ENCODE peak calls at places on chromosomes 5 and 9, in nine cellular contexts. F is aorta; M is HCT116; N is substantia nigra; Q is endothelial cell of umbilical vein; E is neural progenitor cell; L is testis; S is IMR-90; T is effector memory CD4-positive, alpha-beta T cell. K is an unnamed sample.

GRCh38 chr9:82052081-82052480 is 63.5 kb downstream of the SPATA31D1 start:
- DNase-seq in F (no peak), M (no peak), N (no peak), Q (no peak), E (no peak), L (no peak), S (no peak), T (no peak), K (no peak)

GRCh38 chr5:55593115-55593472 is 58.3 kb upstream of the PLPP1 start:
- DNase-seq in F (no peak), M (no peak), N (no peak), Q (no peak), E (no peak), L (no peak), S (no peak), T (no peak), K (no peak)

GRCh38 chr5:89703799-89704198 is 705.8 kb downstream of the CETN3 start:
- DNase-seq in F (no peak), M (no peak), N (no peak), Q (no peak), E (peak; percentile 88), L (no peak), S (no peak), T (no peak), K (no peak)

GRCh38 chr5:3518576-3518975 is 77.1 kb upstream of the IRX1 start:
- DNase-seq in F (no peak), M (no peak), N (no peak), Q (no peak), E (no peak), L (no peak), S (no peak), T (no peak), K (no peak)

GRCh38 chr5:154706416-154706815 is 48.8 kb upstream of the LARP1 start:
- DNase-seq in F (no peak), M (no peak), N (no peak), Q (no peak), E (no peak), L (no peak), S (no peak), T (no peak), K (no peak)

GRCh38 chr5:68027519-68027918 is 188.0 kb upstream of the PIK3R1 start:
- DNase-seq in F (no peak), M (no peak), N (no peak), Q (peak; percentile 66), E (no peak), L (peak; percentile 49), S (peak; percentile 77), T (no peak), K (no peak)

GRCh38 chr5:108858959-108859358 is 111.3 kb downstream of the FER start:
- DNase-seq in F (no peak), M (no peak), N (no peak), Q (peak; percentile 2), E (no peak), L (no peak), S (peak; percentile 44), T (no peak), K (no peak)

GRCh38 chr5:103120607-103121200 is 603 bp downstream of the PPIP5K2 start:
- DNase-seq in F (no peak), M (no peak), N (no peak), Q (peak; percentile 38), E (peak; percentile 33), L (no peak), S (peak; percentile 6), T (no peak), K (no peak)

GRCh38 chr5:140150201-140150600 is 24.5 kb downstream of the IGIP start:
- DNase-seq in F (no peak), M (no peak), N (no peak), Q (no peak), E (no peak), L (no peak), S (no peak), T (no peak), K (no peak)

GRCh38 chr5:142782976-142783539 is 12.9 kb downstream of the ARHGAP26 start:
- DNase-seq in F (peak; percentile 80), M (no peak), N (no peak), Q (no peak), E (no peak), L (peak; percentile 92), S (no peak), T (no peak), K (no peak)

GRCh38 chr9:131310833-131311554 is 21.5 kb downstream of the PLPP7 start:
- DNase-seq in F (no peak), M (no peak), N (no peak), Q (no peak), E (peak; percentile 18), L (no peak), S (no peak), T (peak; percentile 47), K (peak; percentile 80)

GRCh38 chr9:109759584-109759983 is 20.4 kb upstream of the PALM2AKAP2 start:
- DNase-seq in F (no peak), M (no peak), N (no peak), Q (no peak), E (no peak), L (no peak), S (no peak), T (no peak), K (no peak)

GRCh38 chr9:98916660-98917059 is 27.0 kb upstream of the COL15A1 start:
- DNase-seq in F (no peak), M (no peak), N (no peak), Q (no peak), E (peak; percentile 68), L (peak; percentile 90), S (peak; percentile 24), T (no peak), K (no peak)

GRCh38 chr5:110150199-110150598 is 460.5 kb downstream of the MAN2A1 start:
- DNase-seq in F (no peak), M (no peak), N (no peak), Q (no peak), E (no peak), L (no peak), S (no peak), T (no peak), K (no peak)

GRCh38 chr5:144812770-144813169 is 642.1 kb downstream of the KCTD16 start:
- DNase-seq in F (no peak), M (no peak), N (no peak), Q (no peak), E (no peak), L (no peak), S (peak; percentile 90), T (no peak), K (no peak)

GRCh38 chr5:125575561-125576504 is 829.4 kb upstream of the ZNF608 start:
- DNase-seq in F (no peak), M (no peak), N (peak; percentile 19), Q (peak; percentile 35), E (peak; percentile 64), L (no peak), S (no peak), T (no peak), K (no peak)

GRCh38 chr9:132074736-132075135 is 4.9 kb downstream of the MED27 start:
- DNase-seq in F (no peak), M (no peak), N (no peak), Q (peak; percentile 14), E (no peak), L (no peak), S (peak; percentile 75), T (no peak), K (no peak)

GRCh38 chr5:158064331-158065123 is 205.6 kb upstream of the CLINT1 start:
- DNase-seq in F (no peak), M (no peak), N (no peak), Q (no peak), E (no peak), L (no peak), S (no peak), T (no peak), K (no peak)

GRCh38 chr9:40884072-40884901 is 244.2 kb downstream of the FOXD4L6 start:
- DNase-seq in F (peak; percentile 70), M (no peak), N (no peak), Q (no peak), E (no peak), L (no peak), S (no peak), T (no peak), K (no peak)

GRCh38 chr9:123954921-123955320 is 25.0 kb upstream of the DENND1A start:
- DNase-seq in F (no peak), M (no peak), N (no peak), Q (no peak), E (no peak), L (no peak), S (peak; percentile 41), T (no peak), K (no peak)

GRCh38 chr9:33416996-33417395 is 14.6 kb upstream of the AQP7 start:
- DNase-seq in F (no peak), M (no peak), N (no peak), Q (no peak), E (no peak), L (no peak), S (no peak), T (peak; percentile 30), K (peak; percentile 30)

GRCh38 chr5:88683506-88684135 is 199.4 kb downstream of the MEF2C start:
- DNase-seq in F (peak; percentile 45), M (no peak), N (no peak), Q (no peak), E (peak; percentile 77), L (no peak), S (no peak), T (no peak), K (no peak)

GRCh38 chr5:41296066-41296465 is 82.7 kb upstream of the C6 start:
- DNase-seq in F (no peak), M (no peak), N (no peak), Q (no peak), E (no peak), L (no peak), S (no peak), T (no peak), K (no peak)

GRCh38 chr9:83062653-83063527 is at the start of gene RASEF:
- DNase-seq in F (peak; percentile 65), M (no peak), N (no peak), Q (no peak), E (peak; percentile 74), L (peak; percentile 49), S (no peak), T (no peak), K (no peak)
- H3K27ac ChIP-seq in F (no peak within 1 kb of the TSS), M (no peak within 1 kb of the TSS), N (no peak within 1 kb of the TSS), Q (no peak within 1 kb of the TSS), E (no peak within 1 kb of the TSS), L (peak within 1 kb of the TSS; percentile 49), S (no peak within 1 kb of the TSS), T (no peak within 1 kb of the TSS), K (no peak within 1 kb of the TSS)

GRCh38 chr9:86902606-86903460 is 44.5 kb downstream of the GAS1 start:
- DNase-seq in F (no peak), M (no peak), N (no peak), Q (no peak), E (peak; percentile 65), L (no peak), S (no peak), T (no peak), K (no peak)
- H3K27ac ChIP-seq in F (no peak overlapping the region), M (no peak overlapping the region), N (no peak overlapping the region), Q (no peak overlapping the region), E (no peak overlapping the region), L (no peak overlapping the region), S (no peak overlapping the region), T (no peak overlapping the region), K (no peak overlapping the region)

GRCh38 chr5:180813418-180813817 is 10.8 kb upstream of the MGAT1 start:
- DNase-seq in F (no peak), M (no peak), N (no peak), Q (no peak), E (no peak), L (peak; percentile 12), S (no peak), T (no peak), K (no peak)
- H3K27ac ChIP-seq in F (no peak overlapping the region), M (no peak overlapping the region), N (no peak overlapping the region), Q (no peak overlapping the region), E (no peak overlapping the region), L (peak overlapping the region; percentile 12), S (no peak overlapping the region), T (no peak overlapping the region), K (no peak overlapping the region)

GRCh38 chr9:110842976-110843375 is 174.4 kb downstream of the MUSK start:
- DNase-seq in F (no peak), M (no peak), N (no peak), Q (no peak), E (no peak), L (no peak), S (peak; percentile 46), T (no peak), K (no peak)
- H3K27ac ChIP-seq in F (no peak overlapping the region), M (no peak overlapping the region), N (no peak overlapping the region), Q (no peak overlapping the region), E (no peak overlapping the region), L (no peak overlapping the region), S (peak overlapping the region; percentile 1), T (no peak overlapping the region), K (no peak overlapping the region)